ENCODE peak calls at places on chromosomes 6 and 20, in five cellular contexts. M, C, Q, G and O are unnamed samples.

GRCh38 chr6:111872521-111873177 is 603 bp downstream of the FYN start:
- DNase-seq in Q (peak), G (peak), M (no peak), C (peak), O (peak)

GRCh38 chr6:107491791-107492674 is 2.1 kb downstream of the SOBP start:
- DNase-seq in M (no peak), C (peak), Q (no peak), G (no peak), O (peak)

GRCh38 chr20:16639027-16639941 is 66.0 kb upstream of the KIF16B start:
- DNase-seq in G (no peak), M (no peak), C (no peak), Q (no peak), O (no peak)

GRCh38 chr6:153129873-153130514 is 1.1 kb downstream of the RGS17 start:
- DNase-seq in G (peak), Q (peak), C (no peak), M (peak), O (no peak)

GRCh38 chr6:7107578-7108195 is at the start of gene RREB1:
- DNase-seq in Q (no peak), M (no peak), G (no peak), C (peak), O (peak)

GRCh38 chr20:57004416-57004815 is 262.0 kb downstream of the BMP7 start:
- DNase-seq in G (no peak), C (no peak), M (no peak), Q (no peak), O (no peak)

GRCh38 chr6:157133856-157134255 is 189.5 kb downstream of the TMEM242 start:
- DNase-seq in Q (no peak), C (no peak), G (no peak), M (no peak), O (no peak)

GRCh38 chr20:46923550-46923949 is 28.9 kb downstream of the EYA2 start:
- DNase-seq in G (no peak), M (no peak), Q (no peak), C (no peak), O (no peak)

GRCh38 chr6:37473364-37474095 is 26.2 kb downstream of the CCDC167 start:
- DNase-seq in Q (no peak), C (peak), M (no peak), G (no peak), O (peak)

GRCh38 chr6:144582939-144583613 is 297.9 kb downstream of the UTRN start:
- DNase-seq in Q (no peak), G (peak), C (peak), M (peak), O (peak)

GRCh38 chr6:82408952-82409421 is 45.4 kb downstream of the TPBG start:
- DNase-seq in Q (no peak), C (peak), M (no peak), G (no peak), O (no peak)

GRCh38 chr6:11494786-11495564 is 42.6 kb upstream of the TMEM170B start:
- DNase-seq in Q (no peak), M (no peak), C (no peak), G (no peak), O (no peak)

GRCh38 chr6:25172819-25173218 is 106.4 kb upstream of the CARMIL1 start:
- DNase-seq in Q (no peak), C (peak), M (no peak), G (no peak), O (no peak)

GRCh38 chr6:90003941-90004340 is 109.7 kb downstream of the GJA10 start:
- DNase-seq in M (no peak), C (no peak), Q (no peak), G (no peak), O (no peak)

GRCh38 chr20:63620991-63621390 is 5.9 kb downstream of the GMEB2 start:
- DNase-seq in C (no peak), Q (no peak), G (no peak), M (no peak), O (no peak)

GRCh38 chr6:154302111-154302752 is 54.4 kb downstream of the IPCEF1 start:
- DNase-seq in Q (no peak), G (no peak), M (no peak), C (peak), O (no peak)

GRCh38 chr20:14921546-14921945 is 584.1 kb upstream of the FLRT3 start:
- DNase-seq in Q (no peak), C (peak), M (no peak), G (no peak), O (no peak)